ENCODE peak calls at places on chromosomes 6 and 20, in nine cellular contexts. S is HCT116, K is hepatocyte, X is OCI-LY7, T is GM23338, J is neural progenitor cell, P is SK-N-SH, W is MM.1S, H is PC-3. O is an unnamed sample.
A peak's percentile ranks its signal among the peaks of the same experiment; 100 is the strongest.

GRCh38 chr20:31712112-31712553 is 10.5 kb downstream of the BCL2L1 start:
- DNase-seq in S (no peak), K (peak; percentile 60), X (no peak), T (peak; percentile 26), J (peak; percentile 72), P (no peak), W (peak; percentile 59), H (peak; percentile 43), O (no peak)

GRCh38 chr20:34884260-34884659 is 7.8 kb downstream of the ACSS2 start:
- DNase-seq in S (no peak), K (no peak), X (no peak), T (no peak), J (no peak), P (no peak), W (no peak), H (no peak), O (no peak)

GRCh38 chr20:2174067-2174466 is 72.4 kb downstream of the STK35 start:
- DNase-seq in S (no peak), K (no peak), X (no peak), T (no peak), J (no peak), P (no peak), W (no peak), H (no peak), O (no peak)

GRCh38 chr6:30450908-30451818 is 38.1 kb upstream of the HLA-E start:
- DNase-seq in S (no peak), K (peak; percentile 17), X (no peak), T (peak; percentile 79), J (peak; percentile 31), P (no peak), W (peak; percentile 96), H (no peak), O (peak; percentile 73)

GRCh38 chr6:141117869-141118268 is 1014.9 kb upstream of the GJE1 start:
- DNase-seq in S (no peak), K (no peak), X (no peak), T (no peak), J (no peak), P (no peak), W (no peak), H (peak; percentile 49), O (no peak)

GRCh38 chr20:45887346-45887715 is at the start of gene SPATA25:
- DNase-seq in S (no peak), K (no peak), X (no peak), T (no peak), J (no peak), P (no peak), W (no peak), H (no peak), O (no peak)

GRCh38 chr20:49850463-49851233 is 38.0 kb downstream of the SLC9A8 start:
- DNase-seq in S (no peak), K (no peak), X (no peak), T (no peak), J (no peak), P (no peak), W (no peak), H (no peak), O (no peak)

GRCh38 chr20:63087872-63088680 is 81.3 kb upstream of the BHLHE23 start:
- DNase-seq in S (no peak), K (no peak), X (no peak), T (no peak), J (no peak), P (no peak), W (no peak), H (no peak), O (no peak)

GRCh38 chr6:8207869-8208191 is 105.5 kb upstream of the EEF1E1 start:
- DNase-seq in S (no peak), K (no peak), X (no peak), T (no peak), J (no peak), P (no peak), W (no peak), H (no peak), O (no peak)

GRCh38 chr20:40452758-40453157 is 236.3 kb downstream of the MAFB start:
- DNase-seq in S (no peak), K (no peak), X (no peak), T (peak; percentile 42), J (no peak), P (no peak), W (no peak), H (no peak), O (no peak)

GRCh38 chr20:62890444-62890843 is 28.8 kb upstream of the TCFL5 start:
- DNase-seq in S (no peak), K (no peak), X (no peak), T (no peak), J (no peak), P (no peak), W (no peak), H (no peak), O (no peak)

GRCh38 chr20:18983796-18984195 is 170.2 kb downstream of the SCP2D1 start:
- DNase-seq in S (no peak), K (no peak), X (no peak), T (no peak), J (no peak), P (no peak), W (no peak), H (peak; percentile 73), O (no peak)

GRCh38 chr20:56003111-56003800 is 2.1 kb downstream of the CBLN4 start:
- DNase-seq in S (no peak), K (no peak), X (no peak), T (no peak), J (no peak), P (peak; percentile 54), W (no peak), H (no peak), O (no peak)

GRCh38 chr6:169190144-169190584 is 63.5 kb downstream of the THBS2 start:
- DNase-seq in S (no peak), K (no peak), X (no peak), T (no peak), J (no peak), P (no peak), W (no peak), H (no peak), O (peak; percentile 91)

GRCh38 chr6:117976030-117976651 is 69.1 kb downstream of the SLC35F1 start:
- DNase-seq in S (peak; percentile 49), K (peak; percentile 76), X (peak; percentile 53), T (peak; percentile 90), J (peak; percentile 82), P (peak; percentile 34), W (peak; percentile 67), H (peak; percentile 61), O (peak; percentile 60)

GRCh38 chr6:11537229-11538048 is at the start of gene TMEM170B:
- DNase-seq in S (peak; percentile 37), K (peak; percentile 97), X (peak; percentile 94), T (peak; percentile 89), J (peak; percentile 96), P (peak; percentile 99), W (peak; percentile 90), H (peak; percentile 81), O (peak; percentile 85)

GRCh38 chr6:16626650-16627049 is 134.6 kb downstream of the ATXN1 start:
- DNase-seq in S (no peak), K (no peak), X (no peak), T (no peak), J (no peak), P (no peak), W (no peak), H (no peak), O (no peak)
- H3K4me3 ChIP-seq in S (no peak overlapping the region), K (no peak overlapping the region), X (no peak overlapping the region), T (no peak overlapping the region), J (no peak overlapping the region), P (no peak overlapping the region), W (no peak overlapping the region), H (no peak overlapping the region), O (no peak overlapping the region)

GRCh38 chr20:16801919-16802651 is 53.9 kb downstream of the OTOR start:
- DNase-seq in S (peak; percentile 56), K (peak; percentile 80), X (peak; percentile 60), T (peak; percentile 85), J (peak; percentile 77), P (peak; percentile 48), W (peak; percentile 53), H (peak; percentile 85), O (peak; percentile 60)

GRCh38 chr20:16806061-16806460 is 57.9 kb downstream of the OTOR start:
- DNase-seq in S (no peak), K (no peak), X (no peak), T (no peak), J (no peak), P (no peak), W (no peak), H (no peak), O (no peak)

GRCh38 chr20:16802652-16802935 is 54.4 kb downstream of the OTOR start:
- DNase-seq in S (no peak), K (no peak), X (no peak), T (no peak), J (no peak), P (no peak), W (no peak), H (no peak), O (no peak)

GRCh38 chr20:16804793-16805187 is 56.6 kb downstream of the OTOR start:
- DNase-seq in S (no peak), K (no peak), X (no peak), T (no peak), J (no peak), P (no peak), W (no peak), H (no peak), O (no peak)

GRCh38 chr20:16803965-16804792 is 56.0 kb downstream of the OTOR start:
- DNase-seq in S (peak; percentile 21), K (peak; percentile 81), X (peak; percentile 36), T (peak; percentile 82), J (peak; percentile 82), P (peak; percentile 67), W (peak; percentile 52), H (peak; percentile 77), O (peak; percentile 77)
- TF ChIP-seq EZH2phosphoT487 in S (no peak), K (no peak), X (no peak), T (no peak), J (no peak), P (no peak), W (no peak), H (no peak), O (no peak)

DNA sequence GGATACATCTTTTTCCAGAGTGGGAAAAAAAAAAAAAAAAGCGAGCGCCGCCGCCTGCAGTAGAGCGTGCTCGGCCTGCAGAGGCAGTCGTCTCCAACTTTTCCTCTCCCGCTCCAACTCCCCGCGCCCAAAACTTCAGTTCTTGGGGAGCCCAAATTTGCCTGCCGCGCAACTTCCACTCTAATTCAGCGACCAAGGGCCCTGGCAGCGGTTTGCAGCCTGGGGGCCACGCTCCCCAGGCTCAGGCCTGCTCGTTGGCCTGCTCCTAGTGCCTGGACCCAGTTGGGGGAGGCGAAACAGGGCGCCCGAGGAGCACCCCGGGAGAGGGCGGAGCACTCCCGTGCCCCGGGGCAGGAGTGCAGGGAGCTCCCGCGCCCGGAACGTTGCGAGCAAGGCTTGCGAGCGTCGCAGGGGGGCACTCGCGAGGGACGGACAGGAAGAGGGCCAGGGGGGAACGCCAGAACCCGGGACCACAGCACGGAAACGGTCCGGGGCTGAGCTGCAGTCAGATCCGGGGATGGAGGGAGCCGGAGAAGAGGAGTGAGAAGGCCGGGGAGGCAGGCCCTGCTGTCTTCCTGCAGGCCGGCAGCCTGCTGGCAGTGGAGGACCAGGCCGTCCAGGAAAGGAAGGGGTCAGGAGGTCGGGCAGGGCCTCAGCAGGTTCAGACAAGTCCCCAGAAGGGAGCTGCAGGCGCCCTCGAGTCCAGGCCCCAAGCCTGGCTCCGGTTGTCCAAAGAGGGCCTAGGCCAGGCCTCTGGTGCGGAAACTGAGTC is at the start of gene STX16:
- DNase-seq in S (peak; percentile 82), K (peak; percentile 96), X (peak; percentile 94), T (peak; percentile 97), J (peak; percentile 97), P (peak; percentile 96), W (peak; percentile 92), H (peak; percentile 99), O (peak; percentile 97)
- H3K4me3 ChIP-seq in S (peak within 1 kb of the TSS; percentile 100), K (peak within 1 kb of the TSS; percentile 97), X (peak within 1 kb of the TSS; percentile 98), T (peak within 1 kb of the TSS; percentile 55), J (peak within 1 kb of the TSS; percentile 85), P (peak within 1 kb of the TSS; percentile 98), W (peak within 1 kb of the TSS; percentile 100), H (peak within 1 kb of the TSS; percentile 96), O (peak within 1 kb of the TSS; percentile 97)

GRCh38 chr20:5080384-5080877 is 39.3 kb downstream of the PCNA start:
- DNase-seq in S (no peak), K (no peak), X (peak; percentile 40), T (no peak), J (no peak), P (no peak), W (peak; percentile 66), H (no peak), O (peak; percentile 87)
- TF ChIP-seq EZH2phosphoT487 in S (no peak), K (no peak), X (no peak), T (no peak), J (no peak), P (no peak), W (no peak), H (no peak), O (no peak)

O was measured in GM23248.